ENCODE peak calls at places on chromosomes 4 and X, in four cellular contexts. X is HepG2, Q is upper lobe of left lung, Z is K562. E is an unnamed sample.
A peak's percentile ranks its signal among the peaks of the same experiment; 100 is the strongest.

GRCh38 chrX:22686138-22686541 is 313.6 kb upstream of the DDX53 start:
- ATAC-seq in Z (no peak), Q (no peak), X (no peak), E (no peak)

GRCh38 chr4:41935652-41936021 is 408 bp downstream of the TMEM33 start:
- ATAC-seq in Z (peak; percentile 66), X (peak; percentile 33), Q (peak; percentile 42), E (no peak)

GRCh38 chr4:112726041-112726440 is 89.1 kb downstream of the LARP7 start:
- ATAC-seq in X (no peak), Z (no peak), Q (no peak), E (no peak)

GRCh38 chr4:108118505-108118904 is 50.2 kb downstream of the LEF1 start:
- ATAC-seq in Z (peak; percentile 22), X (peak; percentile 84), Q (no peak), E (no peak)

GRCh38 chrX:67720344-67720743 is 176.5 kb downstream of the AR start:
- ATAC-seq in Q (no peak), X (no peak), Z (no peak), E (no peak)

GRCh38 chrX:70331161-70331560 is 41.3 kb downstream of the KIF4A start:
- ATAC-seq in X (no peak), Z (no peak), Q (no peak), E (no peak)

GRCh38 chr4:140195806-140196205 is 41.8 kb upstream of the MAML3 start:
- ATAC-seq in Q (no peak), X (peak; percentile 58), Z (peak; percentile 90), E (no peak)

GRCh38 chr4:41256740-41257256 is at the start of gene UCHL1:
- ATAC-seq in Q (no peak), Z (no peak), X (peak; percentile 56), E (peak; percentile 31)

GRCh38 chr4:128570380-128570779 is 239.1 kb upstream of the JADE1 start:
- ATAC-seq in Z (peak; percentile 50), X (no peak), Q (peak; percentile 15), E (peak; percentile 73)

GRCh38 chr4:148164529-148164928 is 277.7 kb downstream of the NR3C2 start:
- ATAC-seq in Q (no peak), X (no peak), Z (no peak), E (no peak)

GRCh38 chr4:88166608-88167007 is 8.2 kb upstream of the ABCG2 start:
- ATAC-seq in X (no peak), Z (no peak), Q (no peak), E (no peak)

GRCh38 chrX:138485767-138486166 is 225.8 kb downstream of the FGF13 start:
- ATAC-seq in X (no peak), Z (no peak), Q (no peak), E (no peak)

GRCh38 chr4:125116431-125116830 is 198.3 kb upstream of the FAT4 start:
- ATAC-seq in Q (no peak), X (no peak), Z (no peak), E (no peak)

GRCh38 chrX:76184276-76184675 is 11.4 kb downstream of the PBDC1 start:
- ATAC-seq in Q (no peak), Z (no peak), X (no peak), E (no peak)

GRCh38 chr4:148764720-148765119 is 322.5 kb upstream of the NR3C2 start:
- ATAC-seq in Q (peak; percentile 76), Z (no peak), X (no peak), E (no peak)

GRCh38 chr4:105140684-105141490 is 5.8 kb upstream of the TET2 start:
- ATAC-seq in X (peak; percentile 73), Z (peak; percentile 87), Q (no peak), E (no peak)

GRCh38 chr4:133156096-133156495 is 7.0 kb downstream of the PCDH10 start:
- ATAC-seq in Z (no peak), X (no peak), Q (no peak), E (no peak)

GRCh38 chrX:121754301-121754700 is 706.9 kb downstream of the GLUD2 start:
- ATAC-seq in Q (no peak), Z (no peak), X (no peak), E (no peak)

GRCh38 chr4:108793413-108793812 is 30.6 kb upstream of the ETNPPL start:
- ATAC-seq in Z (no peak), Q (no peak), X (no peak), E (no peak)

GRCh38 chrX:69109706-69110635 is 55.3 kb downstream of the PJA1 start:
- ATAC-seq in X (no peak), Q (no peak), Z (peak; percentile 37), E (peak; percentile 35)

GRCh38 chrX:150293311-150294013 is 69.7 kb upstream of the MAMLD1 start:
- ATAC-seq in X (no peak), Q (no peak), Z (no peak), E (no peak)

GRCh38 chrX:18934708-18935107 is 49.2 kb downstream of the PHKA2 start:
- ATAC-seq in Q (no peak), Z (no peak), X (no peak), E (no peak)

GRCh38 chr4:135411251-135411650 is 1209.7 kb upstream of the PABPC4L start:
- ATAC-seq in X (no peak), Q (no peak), Z (no peak), E (no peak)

GRCh38 chr4:67151376-67152343 is 393.6 kb downstream of the CENPC start:
- ATAC-seq in Z (peak; percentile 96), X (peak; percentile 46), Q (no peak), E (no peak)

GRCh38 chrX:115260330-115260729 is 26.4 kb upstream of the LRCH2 start:
- ATAC-seq in X (no peak), Q (no peak), Z (no peak), E (no peak)

GRCh38 chrX:147917700-147918694 is 6.3 kb downstream of the FMR1 start:
- ATAC-seq in Q (no peak), Z (peak; percentile 52), X (no peak), E (no peak)

GRCh38 chr4:106775636-106776035 is 260.5 kb downstream of the DKK2 start:
- ATAC-seq in Q (no peak), Z (no peak), X (no peak), E (no peak)

GRCh38 chr4:98692411-98692810 is 34.0 kb upstream of the TSPAN5 start:
- ATAC-seq in Z (no peak), Q (no peak), X (no peak), E (no peak)

GRCh38 chrX:21975242-21975641 is 34.7 kb downstream of the SMS start:
- ATAC-seq in Q (peak; percentile 35), Z (no peak), X (no peak), E (no peak)

GRCh38 chrX:53073115-53073581 is 9.0 kb upstream of the TSPYL2 start:
- ATAC-seq in Z (peak; percentile 11), X (peak; percentile 64), Q (no peak), E (peak; percentile 46)

GRCh38 chrX:131614241-131614640 is 70.4 kb downstream of the OR13H1 start:
- ATAC-seq in X (no peak), Z (no peak), Q (no peak), E (no peak)

GRCh38 chr4:124055896-124056295 is 656.6 kb downstream of the ANKRD50 start:
- ATAC-seq in X (no peak), Z (no peak), Q (no peak), E (no peak)

GRCh38 chr4:124065941-124066340 is 646.6 kb downstream of the ANKRD50 start:
- ATAC-seq in Z (no peak), X (no peak), Q (no peak), E (no peak)

GRCh38 chr4:124061413-124061812 is 651.1 kb downstream of the ANKRD50 start:
- ATAC-seq in X (no peak), Q (no peak), Z (no peak), E (no peak)

DNA sequence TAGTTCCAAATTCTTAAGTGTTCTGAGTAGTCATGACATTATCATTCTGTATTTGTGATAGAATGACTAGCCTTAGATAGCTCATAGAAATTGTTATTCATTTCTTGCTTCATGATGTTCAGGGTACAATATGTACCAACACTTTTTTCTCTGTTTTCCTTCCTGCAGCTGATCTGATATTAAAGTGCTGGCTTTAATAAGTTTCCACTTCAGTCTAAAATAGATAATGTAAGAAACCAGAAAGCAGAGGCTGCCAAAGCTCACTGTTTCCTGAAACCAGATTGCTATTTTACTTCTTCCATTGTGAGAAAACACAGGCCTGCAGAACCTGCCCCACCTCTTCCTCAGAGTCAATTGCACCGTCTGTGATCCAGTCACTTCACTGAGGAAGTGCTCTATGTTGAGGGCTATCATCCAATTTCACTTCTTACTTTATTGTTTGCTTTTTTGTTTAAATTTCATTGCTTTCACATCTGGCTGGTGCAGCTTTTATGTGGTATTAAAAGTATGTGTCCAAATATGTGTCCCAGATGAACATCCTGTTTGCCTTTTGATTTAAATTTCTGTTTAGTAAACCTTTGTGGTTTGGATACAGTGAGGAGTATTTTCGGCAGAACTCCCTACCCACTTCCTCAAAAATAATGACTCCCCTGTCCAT is 652.1 kb downstream of the ANKRD50 start:
- ATAC-seq in X (no peak), Z (no peak), Q (peak; percentile 87), E (peak; percentile 96)
- TF ChIP-seq EP300 in X (no peak), Z (no peak), Q (peak; percentile 44), E (no peak)

GRCh38 chr4:16767251-16767650 is 131.2 kb downstream of the LDB2 start:
- ATAC-seq in Z (no peak), Q (no peak), X (no peak), E (no peak)
- H3K4me3 ChIP-seq in Z (no peak overlapping the region), Q (no peak overlapping the region), X (no peak overlapping the region), E (no peak overlapping the region)

GRCh38 chrX:49163555-49164419 is 1.2 kb downstream of the MAGIX start:
- ATAC-seq in X (peak; percentile 84), Z (peak; percentile 77), Q (peak; percentile 82), E (peak; percentile 80)
- TF ChIP-seq POLR2A in X (peak; percentile 43), Z (peak; percentile 22), Q (no peak), E (peak; percentile 56)

DNA sequence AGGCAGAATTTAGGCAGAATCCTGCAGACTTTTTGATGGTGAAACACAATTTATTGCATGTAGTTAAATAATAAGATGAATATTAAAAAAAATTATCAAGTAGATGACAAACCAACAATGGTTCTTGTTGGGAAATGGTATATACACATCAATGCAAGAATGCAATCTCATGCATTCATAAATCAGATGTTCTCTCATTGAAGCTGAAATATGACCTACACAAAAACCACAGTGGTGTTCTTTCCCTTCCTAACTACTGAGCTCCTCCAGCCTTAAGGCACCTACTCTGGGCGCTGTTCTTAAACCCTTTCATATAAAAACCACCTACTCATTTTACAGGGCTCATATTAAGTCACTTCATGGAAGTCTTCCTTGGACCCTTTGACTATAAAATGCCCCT is 64.1 kb downstream of the ANTXR2 start:
- ATAC-seq in X (no peak), Z (no peak), Q (no peak), E (no peak)
- TF ChIP-seq EP300 in X (no peak), Z (no peak), Q (no peak), E (no peak)